ENCODE peak calls at places on chromosomes 6 and 20, in five cellular contexts. V, I, U, F and P are unnamed samples.

GRCh38 chr6:35047265-35048011 is 93.7 kb downstream of the TCP11 start:
- DNase-seq in V (no peak), I (no peak), F (no peak), U (no peak), P (peak; percentile 5)

GRCh38 chr20:41142241-41142640 is 4.9 kb downstream of the PLCG1 start:
- DNase-seq in F (no peak), V (no peak), U (no peak), I (no peak), P (no peak)

GRCh38 chr6:17178754-17179153 is 76.9 kb downstream of the STMND1 start:
- DNase-seq in U (no peak), I (no peak), F (no peak), V (no peak), P (peak; percentile 36)

GRCh38 chr6:24558516-24558915 is 63.7 kb downstream of the ALDH5A1 start:
- DNase-seq in I (no peak), V (no peak), F (no peak), U (no peak), P (no peak)

GRCh38 chr6:43949451-43950110 is 177.7 kb downstream of the MRPL14 start:
- DNase-seq in I (no peak), V (no peak), F (no peak), U (no peak), P (no peak)

GRCh38 chr20:36384022-36384619 is 78.0 kb downstream of the DLGAP4 start:
- DNase-seq in U (no peak), F (peak; percentile 90), I (peak; percentile 79), V (peak; percentile 87), P (no peak)

GRCh38 chr6:162638931-162639574 is 88.5 kb downstream of the PRKN start:
- DNase-seq in U (no peak), F (no peak), I (no peak), V (no peak), P (no peak)

GRCh38 chr6:31736026-31736767 is at the start of gene CLIC1:
- DNase-seq in F (peak; percentile 86), U (peak; percentile 55), V (peak; percentile 97), I (peak; percentile 88), P (peak; percentile 87)

GRCh38 chr6:149961728-149962425 is 1.9 kb upstream of the ULBP1 start:
- DNase-seq in U (no peak), F (peak; percentile 66), V (no peak), I (no peak), P (peak; percentile 50)

GRCh38 chr20:62364911-62365736 is 2.0 kb downstream of the LAMA5 start:
- DNase-seq in F (peak; percentile 45), V (no peak), U (no peak), I (no peak), P (no peak)

GRCh38 chr6:39203804-39204495 is 25.3 kb downstream of the KCNK5 start:
- DNase-seq in U (no peak), I (no peak), V (peak; percentile 52), F (no peak), P (no peak)

GRCh38 chr6:135146160-135146920 is 34.8 kb upstream of the MYB start:
- DNase-seq in I (no peak), F (no peak), U (no peak), V (no peak), P (no peak)

GRCh38 chr6:79632580-79632979 is 1.5 kb downstream of the SH3BGRL2 start:
- DNase-seq in U (no peak), V (no peak), I (peak; percentile 44), F (no peak), P (no peak)

GRCh38 chr20:4090756-4091331 is 75.5 kb upstream of the RNF24 start:
- DNase-seq in I (peak; percentile 76), F (peak; percentile 39), V (peak; percentile 27), U (no peak), P (no peak)

GRCh38 chr6:43616728-43617472 is 12.2 kb downstream of the GTPBP2 start:
- DNase-seq in U (no peak), I (no peak), F (no peak), V (no peak), P (no peak)

GRCh38 chr6:11810039-11810541 is 31.5 kb upstream of the ADTRP start:
- DNase-seq in I (no peak), F (no peak), U (no peak), V (peak; percentile 31), P (no peak)

GRCh38 chr6:51184046-51184445 is 365.4 kb downstream of the TFAP2B start:
- DNase-seq in F (no peak), I (no peak), V (no peak), U (no peak), P (no peak)

GRCh38 chr6:135231469-135231844 is 50.3 kb downstream of the MYB start:
- DNase-seq in I (no peak), U (peak; percentile 59), V (no peak), F (no peak), P (no peak)

GRCh38 chr6:131293472-131293911 is 158.2 kb downstream of the AKAP7 start:
- DNase-seq in V (no peak), U (no peak), F (no peak), I (peak; percentile 4), P (no peak)
- TF ChIP-seq JUND in V (no peak), U (no peak), F (no peak), I (no peak), P (no peak)

GRCh38 chr6:33697845-33698244 is 13.7 kb downstream of the UQCC2 start:
- DNase-seq in F (no peak), U (no peak), I (no peak), V (no peak), P (no peak)
- H3K4me1 ChIP-seq in F (peaks cover 5% of the 10 kb centered on the region), U (peaks cover 26% of the 10 kb centered on the region), I (no peaks in the 10 kb centered on the region), V (peaks cover 16% of the 10 kb centered on the region), P (peaks cover 47% of the 10 kb centered on the region)

GRCh38 chr6:76697585-76697984 is 625.1 kb upstream of the IMPG1 start:
- DNase-seq in V (no peak), I (no peak), F (no peak), U (no peak), P (peak; percentile 1)
- TF ChIP-seq GABPA in V (no peak), I (no peak), F (no peak), U (no peak), P (no peak)

DNA sequence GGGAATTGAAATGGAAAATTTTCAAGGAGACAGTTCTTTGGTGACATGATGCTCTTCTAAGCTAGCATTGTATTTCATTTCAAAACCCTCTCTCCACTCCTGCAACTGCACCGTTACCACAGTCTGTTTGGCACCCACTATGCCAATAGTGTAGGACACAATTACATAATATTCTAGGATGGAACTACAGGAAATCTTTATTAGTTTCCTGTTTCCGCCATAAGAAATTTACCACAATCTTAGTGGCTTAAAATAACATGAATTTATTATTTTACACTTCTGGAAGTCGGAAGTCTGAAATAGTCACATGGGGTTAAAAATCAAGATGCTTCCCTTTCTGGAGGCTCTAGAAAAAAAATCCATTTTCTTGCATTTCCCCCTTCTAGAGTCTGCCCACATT is 733.1 kb downstream of the HDGFL1 start:
- DNase-seq in U (no peak), I (no peak), V (no peak), F (no peak), P (no peak)
- TF ChIP-seq JUND in U (no peak), I (no peak), V (no peak), F (no peak), P (no peak)

GRCh38 chr20:5159928-5160327 is 33.1 kb downstream of the CDS2 start:
- DNase-seq in F (no peak), U (no peak), I (no peak), V (no peak), P (no peak)
- H3K4me1 ChIP-seq in F (no peaks in the 10 kb centered on the region), U (peaks cover 2% of the 10 kb centered on the region), I (peaks cover 70% of the 10 kb centered on the region), V (no peaks in the 10 kb centered on the region), P (peaks cover 6% of the 10 kb centered on the region)

GRCh38 chr6:156659317-156660198 is 117.6 kb upstream of the ARID1B start:
- DNase-seq in V (no peak), I (no peak), U (no peak), F (no peak), P (no peak)

GRCh38 chr6:156658596-156659316 is 118.4 kb upstream of the ARID1B start:
- DNase-seq in V (no peak), U (no peak), I (no peak), F (no peak), P (no peak)

GRCh38 chr6:156658186-156658585 is 119.0 kb upstream of the ARID1B start:
- DNase-seq in F (no peak), U (no peak), V (no peak), I (no peak), P (no peak)

GRCh38 chr6:156655267-156655918 is 121.8 kb upstream of the ARID1B start:
- DNase-seq in V (no peak), F (peak; percentile 68), U (no peak), I (no peak), P (no peak)

DNA sequence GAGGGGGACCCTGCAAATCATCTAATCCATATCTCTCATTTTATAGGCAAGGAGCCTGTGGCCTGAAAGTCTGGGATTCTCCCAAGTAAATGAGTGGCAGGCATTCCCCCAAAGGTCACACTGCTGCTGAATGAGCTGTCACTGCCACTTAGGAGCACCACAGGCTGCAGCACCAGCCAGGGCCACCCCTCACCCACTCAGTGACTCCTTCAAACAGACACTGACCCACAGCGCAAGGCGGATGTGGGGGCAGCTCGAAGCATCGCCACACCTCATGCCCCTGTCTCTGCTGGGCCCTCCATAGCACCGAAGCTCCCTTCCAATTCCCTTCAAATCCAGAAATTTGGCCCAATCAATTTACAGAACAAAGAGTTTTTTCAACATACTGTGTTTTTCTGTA is 119.9 kb upstream of the ARID1B start:
- DNase-seq in U (no peak), I (no peak), F (no peak), V (no peak), P (no peak)
- TF ChIP-seq GABPA in U (no peak), I (no peak), F (no peak), V (no peak), P (no peak)

DNA sequence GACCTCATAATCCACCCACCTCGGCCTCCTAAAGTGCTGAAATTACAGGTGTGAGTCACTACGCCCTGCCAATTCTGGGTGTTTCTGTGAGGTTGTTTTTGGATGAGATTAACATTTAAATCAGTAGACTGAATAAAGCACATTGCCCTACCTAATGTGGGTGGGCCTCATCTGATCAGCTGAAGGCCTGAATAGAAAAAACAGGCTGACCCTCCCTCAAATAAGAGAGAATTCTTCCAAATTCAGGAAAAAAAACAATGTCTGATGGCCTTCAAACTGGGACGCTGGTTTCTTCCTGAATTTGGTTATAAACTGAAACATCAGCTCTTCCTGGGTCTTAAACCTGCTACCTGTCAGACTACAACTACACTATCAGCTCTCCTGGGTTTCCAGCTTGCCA is 51.0 kb downstream of the POU3F2 start:
- DNase-seq in V (no peak), U (no peak), F (no peak), I (no peak), P (no peak)
- TF ChIP-seq JUND in V (no peak), U (no peak), F (no peak), I (no peak), P (no peak)

DNA sequence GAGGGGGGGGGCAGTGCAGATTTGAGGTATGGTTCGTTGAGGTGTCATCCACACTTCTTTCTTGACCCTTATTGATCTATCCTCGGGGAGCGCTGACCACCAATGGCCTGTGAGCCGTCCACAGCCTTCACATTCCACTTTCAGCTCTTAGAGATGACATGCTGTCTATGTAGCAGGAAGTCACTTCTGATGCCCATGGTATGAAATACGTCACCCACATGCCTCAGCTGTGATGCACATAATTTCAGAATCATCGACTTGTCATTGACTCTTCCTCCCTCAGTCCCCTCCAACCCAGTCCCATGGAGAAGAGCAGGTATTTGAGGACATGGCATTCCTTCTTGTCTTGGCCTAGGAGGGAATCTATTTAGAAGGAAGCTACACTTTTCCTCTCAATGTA is 4.7 kb upstream of the ADGRF5 start:
- DNase-seq in I (no peak), F (no peak), V (no peak), U (no peak), P (no peak)
- H3K4me1 ChIP-seq in I (no peaks in the 10 kb centered on the region), F (no peaks in the 10 kb centered on the region), V (no peaks in the 10 kb centered on the region), U (no peaks in the 10 kb centered on the region), P (peaks cover 6% of the 10 kb centered on the region)